ENCODE peak calls at places on chromosomes 12 and 14, in five cellular contexts. H is uterus, D is Peyer's patch, T is sigmoid colon, X is psoas muscle. M is an unnamed sample. For H3K4me1, the result is how much of the 10 kb centered on the place peaks cover.

GRCh38 chr12:132430838-132431826 is 58.8 kb upstream of the FBRSL1 start:
- DNase-seq in H (no peak), T (no peak), X (no peak), D (no peak), M (no peak)

GRCh38 chr14:85529803-85530574 is at the start of gene FLRT2:
- DNase-seq in H (peak), T (peak), D (peak), X (peak), M (no peak)

GRCh38 chr12:46858368-46858767 is 32.6 kb upstream of the SLC38A4 start:
- DNase-seq in T (no peak), X (no peak), H (no peak), D (no peak), M (no peak)

GRCh38 chr12:110498984-110499706 is 2.8 kb downstream of the VPS29 start:
- DNase-seq in T (no peak), X (no peak), D (no peak), H (no peak), M (no peak)

GRCh38 chr12:2960432-2960956 is 1.3 kb downstream of the TEAD4 start:
- DNase-seq in D (no peak), X (no peak), T (no peak), H (no peak), M (peak)

GRCh38 chr12:81303935-81304334 is 226.1 kb downstream of the ACSS3 start:
- DNase-seq in D (no peak), X (no peak), H (no peak), T (no peak), M (no peak)

GRCh38 chr14:75299064-75299463 is 20.4 kb downstream of the FOS start:
- DNase-seq in T (peak), H (peak), X (peak), D (peak), M (peak)

GRCh38 chr12:131112016-131112415 is 158.3 kb downstream of the ADGRD1 start:
- DNase-seq in T (no peak), X (no peak), H (no peak), D (no peak), M (no peak)

GRCh38 chr12:46489951-46490388 is 117.4 kb upstream of the SLC38A2 start:
- DNase-seq in X (no peak), T (no peak), D (no peak), H (no peak), M (no peak)

GRCh38 chr12:44654641-44655625 is 221.2 kb downstream of the NELL2 start:
- DNase-seq in D (no peak), X (no peak), T (no peak), H (no peak), M (no peak)

GRCh38 chr14:22994762-22995275 is 12.5 kb upstream of the AJUBA start:
- DNase-seq in D (no peak), X (no peak), T (peak), H (peak), M (no peak)

GRCh38 chr12:51911788-51912711 is 4.7 kb downstream of the ACVRL1 start:
- DNase-seq in X (peak), H (no peak), T (peak), D (peak), M (no peak)

GRCh38 chr12:55797068-55797467 is 20.5 kb downstream of the SARNP start:
- DNase-seq in H (peak), T (no peak), X (no peak), D (no peak), M (no peak)

GRCh38 chr14:23159516-23159915 is 23.9 kb downstream of the SLC7A8 start:
- DNase-seq in T (no peak), H (no peak), D (no peak), X (no peak), M (no peak)

GRCh38 chr12:120688527-120689071 is 1.6 kb downstream of the MLEC start:
- DNase-seq in T (no peak), H (no peak), X (no peak), D (peak), M (no peak)

GRCh38 chr12:3206536-3207072 is 129.4 kb downstream of the TSPAN9 start:
- DNase-seq in X (no peak), D (no peak), T (no peak), H (no peak), M (no peak)

GRCh38 chr14:81474156-81474492 is 59.5 kb downstream of the SEL1L start:
- DNase-seq in D (no peak), T (no peak), X (no peak), H (no peak), M (no peak)

GRCh38 chr12:68913682-68914081 is 19.3 kb downstream of the CPM start:
- DNase-seq in H (no peak), D (no peak), T (no peak), X (no peak), M (no peak)

GRCh38 chr14:61476105-61476736 is 154.8 kb downstream of the PRKCH start:
- DNase-seq in X (no peak), H (no peak), T (no peak), D (no peak), M (no peak)

DNA sequence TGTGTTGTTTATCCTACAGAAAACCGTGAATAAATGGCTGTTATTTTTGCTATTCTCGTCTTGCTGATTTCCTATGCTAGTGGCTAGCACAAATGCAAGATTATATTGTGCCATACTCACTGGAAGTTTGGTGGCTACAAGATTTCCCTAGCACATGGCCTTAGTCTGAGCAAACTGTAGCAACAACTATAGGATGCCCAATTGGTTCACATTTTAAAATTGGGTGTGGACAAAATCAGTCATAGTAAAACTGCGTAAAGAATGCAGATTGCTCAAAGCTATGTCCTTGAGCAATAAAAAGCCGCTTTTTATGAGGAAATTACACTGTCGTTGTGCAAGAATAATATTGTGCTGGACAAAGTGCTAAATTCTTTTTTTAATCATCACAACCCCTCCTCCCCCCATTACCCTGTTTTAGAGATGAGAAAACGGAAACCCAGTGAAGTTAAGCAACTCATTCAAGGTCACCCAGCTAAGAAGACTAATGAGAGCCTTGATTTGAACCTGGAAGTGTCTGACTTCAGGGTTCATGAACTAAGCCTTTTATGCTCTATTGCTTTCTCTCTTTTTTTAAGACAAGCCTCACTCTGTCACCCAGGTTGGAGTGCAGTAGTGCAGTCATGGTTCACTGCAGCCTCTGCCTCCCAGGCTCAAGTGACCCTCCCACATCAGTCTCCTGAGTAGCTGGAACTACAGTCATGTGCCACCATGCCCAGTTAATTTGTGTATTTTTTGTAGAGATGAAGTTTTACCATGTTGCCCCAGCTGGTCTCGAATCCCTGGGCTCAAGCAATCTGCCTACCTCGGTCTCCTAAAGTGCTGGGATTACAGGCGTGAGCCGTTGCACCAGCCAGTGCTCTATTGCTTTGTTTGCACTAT is 73.6 kb downstream of the SRGAP1 start:
- DNase-seq in T (no peak), D (no peak), H (peak), X (no peak), M (peak)
- H3K4me1 ChIP-seq in T (under half), D (under half), H (under half), X (under half), M (half or more)

DNA sequence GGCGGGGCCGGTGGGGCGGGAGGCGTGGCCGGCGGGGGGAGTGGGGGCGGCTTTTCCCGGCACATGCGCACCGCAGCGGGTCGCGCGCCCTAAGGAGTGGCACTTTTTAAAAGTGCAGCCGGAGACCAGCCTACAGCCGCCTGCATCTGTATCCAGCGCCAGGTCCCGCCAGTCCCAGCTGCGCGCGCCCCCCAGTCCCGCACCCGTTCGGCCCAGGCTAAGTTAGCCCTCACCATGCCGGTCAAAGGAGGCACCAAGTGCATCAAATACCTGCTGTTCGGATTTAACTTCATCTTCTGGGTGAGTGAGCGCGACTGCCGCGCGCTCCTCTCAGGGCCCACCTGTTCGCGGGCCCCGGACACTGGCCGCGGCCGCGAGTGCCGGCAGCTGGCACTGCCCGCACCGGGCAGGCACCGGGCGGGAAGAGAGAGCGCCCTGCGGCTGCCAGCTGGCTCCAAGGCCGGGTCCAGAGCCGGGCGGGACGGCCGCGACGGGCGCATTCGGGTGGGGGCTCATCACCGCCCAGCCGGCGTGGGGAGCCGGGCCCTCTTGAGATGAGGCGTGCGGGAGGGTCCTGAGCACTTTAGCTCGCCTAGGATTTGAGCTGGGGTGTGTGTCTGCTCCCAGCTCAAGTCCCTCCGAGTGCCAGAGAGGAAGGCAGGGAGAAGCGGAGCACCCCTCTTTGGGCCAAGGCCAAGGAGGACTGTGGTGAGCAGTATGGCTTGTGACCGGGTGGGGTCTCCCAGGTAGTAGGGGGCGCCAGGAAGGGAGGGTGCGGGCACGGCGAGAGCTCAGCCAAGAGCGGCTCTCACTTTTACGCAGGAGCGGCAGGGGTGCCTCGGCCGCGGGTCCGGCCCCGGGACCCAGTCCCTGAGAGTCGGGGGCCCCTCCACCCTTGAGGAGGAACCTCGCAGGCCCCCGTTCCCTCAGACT is at the start of gene CD9:
- DNase-seq in X (peak), T (peak), H (peak), D (peak), M (peak)
- H3K27ac ChIP-seq in X (peak), T (peak), H (peak), D (peak), M (peak)

DNA sequence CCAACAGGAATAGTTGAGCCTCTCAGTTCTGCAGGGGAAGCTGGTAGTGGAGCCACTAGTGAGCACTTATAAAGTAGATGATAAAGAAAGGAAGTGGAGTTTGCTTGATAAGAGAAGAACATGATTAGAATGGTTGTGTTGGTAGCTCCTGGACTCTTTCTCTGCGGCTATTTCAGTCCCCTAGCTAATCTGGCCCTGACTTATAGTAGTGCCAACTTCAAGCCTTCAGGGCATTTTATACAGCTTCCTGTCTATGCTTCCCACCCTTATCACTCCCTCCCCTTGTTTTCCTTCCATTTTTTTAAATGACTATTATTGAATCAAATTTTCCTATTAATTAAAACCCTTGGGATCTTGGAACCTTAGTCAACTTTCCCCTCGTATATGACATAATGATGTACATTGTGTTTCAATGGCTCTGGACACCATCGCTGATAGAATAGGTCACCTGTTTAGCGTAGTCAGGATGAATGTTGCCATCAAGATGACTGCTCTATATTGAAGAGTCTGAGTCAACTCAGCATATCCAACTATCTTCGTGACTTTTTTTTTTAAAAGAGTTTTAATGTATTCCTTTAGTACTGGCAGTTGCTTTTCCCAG is 16.3 kb upstream of the PCNX1 start:
- DNase-seq in T (no peak), H (no peak), X (no peak), D (no peak), M (no peak)
- H3K4me1 ChIP-seq in T (under half), H (under half), X (under half), D (under half), M (under half)

GRCh38 chr12:14836336-14837210 is 6.8 kb downstream of the ART4 start:
- DNase-seq in H (no peak), D (no peak), X (no peak), T (no peak), M (peak)
- H3K27ac ChIP-seq in H (no peak), D (no peak), X (peak), T (no peak), M (peak)

M was measured in PC-9.